ENCODE peak calls at places on chromosomes 7 and 10, in nine cellular contexts. O is T-helper 2 cell, E is NCI-H748 treated with DMSO at 0.1 percent for 48 hours, Y is C1 segment of cervical spinal cord, B is hepatic stellate cell, H is fibroblast of pulmonary artery, A is AG04449, P is fibroblast of the aortic adventitia, G is type B pancreatic cell. I is an unnamed sample.

GRCh38 chr10:35075228-35075627 is 14.9 kb downstream of the CUL2 start:
- DNase-seq in O (no peak), E (no peak), Y (no peak), B (no peak), H (no peak), A (no peak), P (no peak), G (no peak), I (no peak)

GRCh38 chr10:110423650-110424049 is 74.1 kb upstream of the DUSP5 start:
- DNase-seq in O (no peak), E (no peak), Y (no peak), B (no peak), H (no peak), A (no peak), P (no peak), G (no peak), I (no peak)

GRCh38 chr10:20017961-20018360 is 201.7 kb downstream of the PLXDC2 start:
- DNase-seq in O (no peak), E (no peak), Y (no peak), B (no peak), H (peak), A (no peak), P (no peak), G (no peak), I (no peak)

GRCh38 chr10:28627102-28627501 is 50.2 kb upstream of the BAMBI start:
- DNase-seq in O (no peak), E (no peak), Y (no peak), B (no peak), H (no peak), A (peak), P (peak), G (no peak), I (no peak)

GRCh38 chr7:18762189-18762588 is 266.6 kb downstream of the HDAC9 start:
- DNase-seq in O (no peak), E (no peak), Y (no peak), B (no peak), H (peak), A (no peak), P (peak), G (no peak), I (no peak)

GRCh38 chr10:113071446-113071845 is 121.4 kb downstream of the TCF7L2 start:
- DNase-seq in O (no peak), E (no peak), Y (no peak), B (no peak), H (peak), A (no peak), P (peak), G (no peak), I (no peak)

GRCh38 chr7:114988755-114989154 is 66.9 kb downstream of the MDFIC start:
- DNase-seq in O (no peak), E (no peak), Y (no peak), B (peak), H (peak), A (no peak), P (peak), G (no peak), I (peak)

GRCh38 chr10:97687785-97688781 is 1.0 kb upstream of the AVPI1 start:
- DNase-seq in O (no peak), E (no peak), Y (no peak), B (peak), H (peak), A (peak), P (peak), G (no peak), I (peak)